ENCODE peak calls at places on chromosomes 2 and 18, in eight cellular contexts. K is IMR-90, X is HepG2, B is K562, Z is upper lobe of left lung, E is heart left ventricle, I is GM12878, J is A549. S is an unnamed sample.
A peak's percentile ranks its signal among the peaks of the same experiment; 100 is the strongest.

GRCh38 chr2:138730497-138731030 is 49.6 kb downstream of the NXPH2 start:
- ATAC-seq in K (no peak), X (no peak), B (no peak), Z (no peak), E (no peak), I (no peak), J (no peak), S (no peak)

GRCh38 chr18:7822435-7823425 is 255.6 kb downstream of the PTPRM start:
- ATAC-seq in K (peak; percentile 57), X (no peak), B (no peak), Z (no peak), E (peak; percentile 40), I (peak; percentile 63), J (no peak), S (peak; percentile 45)

GRCh38 chr18:67342159-67342558 is 174.4 kb downstream of the DSEL start:
- ATAC-seq in K (no peak), X (no peak), B (no peak), Z (no peak), E (no peak), I (no peak), J (no peak), S (no peak)

GRCh38 chr2:217979151-217979811 is 23.5 kb downstream of the TNS1 start:
- ATAC-seq in K (peak; percentile 63), X (peak; percentile 10), B (no peak), Z (peak; percentile 1), E (no peak), I (no peak), J (no peak), S (peak; percentile 19)

GRCh38 chr2:180203972-180204371 is 196.9 kb upstream of the CWC22 start:
- ATAC-seq in K (peak; percentile 66), X (no peak), B (no peak), Z (no peak), E (no peak), I (no peak), J (no peak), S (peak; percentile 67)

GRCh38 chr2:241859436-241860183 is 916 bp upstream of the PDCD1 start:
- ATAC-seq in K (peak; percentile 61), X (peak; percentile 45), B (peak; percentile 88), Z (no peak), E (peak; percentile 53), I (peak; percentile 66), J (peak; percentile 71), S (peak; percentile 61)

GRCh38 chr2:127574656-127575055 is 39.2 kb downstream of the MYO7B start:
- ATAC-seq in K (no peak), X (no peak), B (no peak), Z (no peak), E (no peak), I (peak; percentile 20), J (no peak), S (no peak)

GRCh38 chr2:149587950-149588487 is 444 bp upstream of the MMADHC start:
- ATAC-seq in K (no peak), X (peak; percentile 38), B (peak; percentile 1), Z (peak; percentile 3), E (no peak), I (peak; percentile 25), J (peak; percentile 71), S (peak; percentile 26)

GRCh38 chr2:231900975-231901374 is 25.2 kb downstream of the NPPC start:
- ATAC-seq in K (no peak), X (peak; percentile 85), B (peak; percentile 86), Z (no peak), E (no peak), I (peak; percentile 25), J (peak; percentile 80), S (no peak)

GRCh38 chr2:86562891-86563649 is at the start of gene CHMP3:
- ATAC-seq in K (peak; percentile 96), X (peak; percentile 92), B (peak; percentile 94), Z (peak; percentile 98), E (peak; percentile 98), I (peak; percentile 94), J (peak; percentile 92), S (peak; percentile 99)
- TF ChIP-seq POLR2A in K (peak; percentile 93), X (peak; percentile 79), B (peak; percentile 96), Z (peak; percentile 62), E (no peak), I (peak; percentile 93), J (peak; percentile 57), S (peak; percentile 40)

DNA sequence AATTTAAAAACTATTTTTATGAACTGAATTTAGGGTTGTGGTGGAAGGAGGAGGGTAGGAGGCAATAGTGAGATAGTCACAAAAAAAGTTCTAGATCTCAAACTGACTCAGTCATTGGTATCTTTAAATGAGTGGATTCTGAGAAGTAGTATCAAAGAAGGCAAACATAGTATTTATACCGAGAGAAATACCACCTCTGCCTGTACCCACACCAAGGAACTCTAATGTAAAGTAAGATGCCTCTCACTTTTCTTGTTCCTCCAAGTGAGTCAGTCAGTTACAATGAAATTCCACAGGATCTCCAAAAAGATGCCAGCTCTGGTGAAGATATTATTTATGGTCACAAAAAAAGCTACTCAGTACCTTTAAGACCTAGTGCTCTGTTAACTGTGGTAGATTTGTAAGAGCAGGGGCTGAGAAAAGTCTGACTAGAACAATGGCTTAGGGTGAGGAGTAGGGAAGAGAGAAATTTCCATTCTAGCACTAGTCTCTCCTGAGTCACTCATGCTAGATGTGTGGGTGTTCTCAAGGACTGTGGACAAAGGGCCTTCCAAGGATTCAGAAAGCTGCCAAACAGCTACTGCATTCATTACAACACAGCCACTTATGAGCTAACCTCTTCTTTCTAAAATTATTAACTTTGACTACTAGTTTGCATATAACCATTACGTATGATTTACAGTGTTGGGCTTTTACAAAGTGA is 36.3 kb downstream of the YWHAQ start:
- ATAC-seq in K (peak; percentile 87), X (peak; percentile 49), B (peak; percentile 82), Z (peak; percentile 93), E (peak; percentile 63), I (peak; percentile 72), J (peak; percentile 95), S (peak; percentile 87)
- H3K27ac ChIP-seq in K (no peak overlapping the region), X (no peak overlapping the region), B (peak overlapping the region; percentile 57), Z (peak overlapping the region; percentile 71), E (peak overlapping the region; percentile 53), I (peak overlapping the region; percentile 28), J (peak overlapping the region; percentile 65), S (peak overlapping the region; percentile 47)

GRCh38 chr18:44732604-44733003 is 51.9 kb downstream of the SETBP1 start:
- ATAC-seq in K (no peak), X (no peak), B (no peak), Z (no peak), E (no peak), I (no peak), J (no peak), S (no peak)

GRCh38 chr18:44733754-44734465 is 53.2 kb downstream of the SETBP1 start:
- ATAC-seq in K (peak; percentile 22), X (no peak), B (no peak), Z (no peak), E (no peak), I (no peak), J (no peak), S (no peak)

GRCh38 chr18:44731866-44732555 is 51.3 kb downstream of the SETBP1 start:
- ATAC-seq in K (no peak), X (no peak), B (no peak), Z (no peak), E (no peak), I (peak; percentile 81), J (no peak), S (no peak)

GRCh38 chr18:44735071-44735470 is 54.4 kb downstream of the SETBP1 start:
- ATAC-seq in K (no peak), X (no peak), B (no peak), Z (no peak), E (no peak), I (no peak), J (no peak), S (no peak)

GRCh38 chr18:44733069-44733753 is 52.5 kb downstream of the SETBP1 start:
- ATAC-seq in K (peak; percentile 85), X (no peak), B (no peak), Z (no peak), E (no peak), I (peak; percentile 16), J (peak; percentile 83), S (peak; percentile 48)
- TF ChIP-seq POLR2A in K (no peak), X (no peak), B (no peak), Z (no peak), E (no peak), I (no peak), J (no peak), S (no peak)

GRCh38 chr2:136118819-136119716 is 1.1 kb upstream of the CXCR4 start:
- ATAC-seq in K (no peak), X (no peak), B (peak; percentile 67), Z (peak; percentile 75), E (peak; percentile 62), I (peak; percentile 61), J (no peak), S (peak; percentile 27)

GRCh38 chr2:136117909-136118818 is at the start of gene CXCR4:
- ATAC-seq in K (peak; percentile 46), X (peak; percentile 61), B (peak; percentile 78), Z (peak; percentile 73), E (no peak), I (peak; percentile 43), J (peak; percentile 41), S (peak; percentile 35)

GRCh38 chr2:136116111-136116812 is 1.7 kb downstream of the CXCR4 start:
- ATAC-seq in K (no peak), X (no peak), B (peak; percentile 24), Z (no peak), E (no peak), I (peak; percentile 32), J (peak; percentile 11), S (no peak)

GRCh38 chr2:136116813-136117390 is 1.0 kb downstream of the CXCR4 start:
- ATAC-seq in K (no peak), X (peak; percentile 28), B (no peak), Z (peak; percentile 37), E (no peak), I (peak; percentile 53), J (peak; percentile 46), S (no peak)

GRCh38 chr2:136117391-136117841 is 533 bp downstream of the CXCR4 start:
- ATAC-seq in K (peak; percentile 54), X (peak; percentile 68), B (peak; percentile 77), Z (peak; percentile 4), E (no peak), I (peak; percentile 17), J (peak; percentile 64), S (peak; percentile 20)
- H3K27ac ChIP-seq in K (no peak overlapping the region), X (no peak overlapping the region), B (no peak overlapping the region), Z (peak overlapping the region; percentile 90), E (peak overlapping the region; percentile 15), I (peak overlapping the region; percentile 40), J (no peak overlapping the region), S (peak overlapping the region; percentile 19)

S was measured in gastroesophageal sphincter.